ENCODE peak calls at places on chromosomes 16 and 17, in four cellular contexts. S, N, C and R are unnamed samples.

GRCh38 chr17:29138991-29139682 is 41.1 kb downstream of the MYO18A start:
- DNase-seq in S (no peak), N (no peak), C (no peak), R (no peak)

GRCh38 chr17:8125947-8126305 is 2.0 kb upstream of the HES7 start:
- DNase-seq in S (no peak), N (no peak), C (no peak), R (no peak)

GRCh38 chr16:60788631-60789030 is 1247.6 kb downstream of the CDH8 start:
- DNase-seq in N (no peak), C (no peak), S (no peak), R (no peak)

GRCh38 chr17:74761931-74762330 is 13.5 kb downstream of the NHERF1 start:
- DNase-seq in N (no peak), C (no peak), S (no peak), R (no peak)

GRCh38 chr17:81157848-81158687 is 7.2 kb upstream of the PVALEF start:
- DNase-seq in C (no peak), S (no peak), N (no peak), R (no peak)

GRCh38 chr17:63774982-63775290 is 966 bp downstream of the DDX42 start:
- DNase-seq in C (no peak), S (no peak), N (no peak), R (no peak)

GRCh38 chr17:40548491-40548981 is 16.7 kb downstream of the CCR7 start:
- DNase-seq in S (no peak), C (no peak), N (peak), R (no peak)

GRCh38 chr16:14057878-14058382 is 13.2 kb upstream of the MRTFB start:
- DNase-seq in N (peak), C (no peak), S (no peak), R (no peak)

GRCh38 chr17:82043507-82043906 is 6.0 kb upstream of the DCXR start:
- DNase-seq in N (no peak), S (no peak), C (no peak), R (no peak)

GRCh38 chr17:57370051-57370581 is 113.8 kb downstream of the MSI2 start:
- DNase-seq in C (no peak), N (no peak), S (no peak), R (no peak)

GRCh38 chr17:41326173-41327145 is 10.9 kb upstream of the KRTAP17-1 start:
- DNase-seq in N (peak), S (no peak), C (no peak), R (no peak)

GRCh38 chr17:4944163-4944553 is 4.1 kb downstream of the RNF167 start:
- DNase-seq in C (no peak), S (no peak), N (no peak), R (no peak)

GRCh38 chr17:60361889-60362288 is 30.0 kb downstream of the USP32 start:
- DNase-seq in C (no peak), N (no peak), S (no peak), R (no peak)

GRCh38 chr16:74558873-74559272 is 48.0 kb downstream of the GLG1 start:
- DNase-seq in C (no peak), N (no peak), S (no peak), R (no peak)

GRCh38 chr17:81512984-81513668 is 527 bp upstream of the ACTG1 start:
- DNase-seq in N (peak), C (no peak), S (no peak), R (peak)

GRCh38 chr16:58409316-58409973 is 17.2 kb downstream of the GINS3 start:
- DNase-seq in C (no peak), S (no peak), N (no peak), R (no peak)

GRCh38 chr17:43671075-43671692 is 9.5 kb upstream of the MEOX1 start:
- DNase-seq in S (no peak), C (no peak), N (no peak), R (peak)

GRCh38 chr16:50259334-50260205 is 6.8 kb upstream of the ADCY7 start:
- DNase-seq in C (no peak), S (no peak), N (peak), R (no peak)

GRCh38 chr17:68318103-68318991 is 27.1 kb downstream of the ARSG start:
- DNase-seq in C (no peak), N (no peak), S (peak), R (no peak)

GRCh38 chr17:9905902-9906301 is 831 bp upstream of the RCVRN start:
- DNase-seq in N (no peak), C (no peak), S (no peak), R (no peak)

GRCh38 chr17:3683054-3683511 is 12.9 kb downstream of the P2RX5 start:
- DNase-seq in N (no peak), C (peak), S (no peak), R (peak)

GRCh38 chr17:22464041-22464440 is 771.7 kb downstream of the KCNJ18 start:
- DNase-seq in N (peak), C (no peak), S (no peak), R (no peak)

GRCh38 chr17:12089809-12090384 is 69.2 kb downstream of the MAP2K4 start:
- DNase-seq in S (no peak), N (no peak), C (no peak), R (no peak)

GRCh38 chr17:64974750-64975317 is 55.6 kb upstream of the LRRC37A3 start:
- DNase-seq in N (peak), S (no peak), C (no peak), R (no peak)

GRCh38 chr17:13525876-13526275 is 75.9 kb downstream of the HS3ST3A1 start:
- DNase-seq in S (no peak), N (no peak), C (no peak), R (no peak)

GRCh38 chr17:41492771-41493170 is 3.1 kb upstream of the KRT36 start:
- DNase-seq in N (no peak), C (no peak), S (no peak), R (peak)

GRCh38 chr16:68939921-68940320 is 96.6 kb downstream of the TANGO6 start:
- DNase-seq in N (no peak), S (no peak), C (no peak), R (no peak)

GRCh38 chr17:80899402-80900268 is 92.0 kb upstream of the CHMP6 start:
- DNase-seq in C (peak), N (no peak), S (no peak), R (no peak)

GRCh38 chr17:72761893-72762622 is 330.4 kb downstream of the SLC39A11 start:
- DNase-seq in S (no peak), N (no peak), C (no peak), R (no peak)